ENCODE peak calls at places on chromosomes 11 and 22, in four cellular contexts. E, S, D and J are unnamed samples.

GRCh38 chr22:39526736-39527171 is 5.8 kb downstream of the RPS19BP1 start:
- DNase-seq in E (peak), S (peak), D (peak), J (no peak)

GRCh38 chr22:22711532-22711913 is 67.1 kb downstream of the GGTLC2 start:
- DNase-seq in E (no peak), S (no peak), D (no peak), J (no peak)

GRCh38 chr11:70421123-70421522 is 22.8 kb downstream of the CTTN start:
- DNase-seq in E (no peak), S (no peak), D (no peak), J (no peak)

GRCh38 chr11:71237853-71238252 is 14.5 kb downstream of the SHANK2 start:
- DNase-seq in E (no peak), S (peak), D (no peak), J (peak)

GRCh38 chr11:7892059-7892699 is 38.9 kb downstream of the OR10A6 start:
- DNase-seq in E (peak), S (no peak), D (no peak), J (no peak)

GRCh38 chr11:113926273-113927183 is 21.9 kb downstream of the HTR3B start:
- DNase-seq in E (no peak), S (no peak), D (no peak), J (no peak)

GRCh38 chr11:70503201-70503877 is 105.0 kb downstream of the CTTN start:
- DNase-seq in E (no peak), S (peak), D (no peak), J (no peak)

GRCh38 chr22:23180301-23180892 is at the start of gene BCR:
- DNase-seq in E (peak), S (peak), D (peak), J (peak)

GRCh38 chr11:77196961-77197360 is 68.9 kb downstream of the MYO7A start:
- DNase-seq in E (no peak), S (peak), D (no peak), J (no peak)

GRCh38 chr11:70073188-70073817 is 4.8 kb upstream of the ANO1 start:
- DNase-seq in E (no peak), S (peak), D (peak), J (peak)

GRCh38 chr22:44985906-44986527 is 23.8 kb downstream of the PHF21B start:
- DNase-seq in E (no peak), S (no peak), D (no peak), J (no peak)

GRCh38 chr11:134332189-134332631 is 422 bp downstream of the GLB1L2 start:
- DNase-seq in E (no peak), S (peak), D (peak), J (peak)

DNA sequence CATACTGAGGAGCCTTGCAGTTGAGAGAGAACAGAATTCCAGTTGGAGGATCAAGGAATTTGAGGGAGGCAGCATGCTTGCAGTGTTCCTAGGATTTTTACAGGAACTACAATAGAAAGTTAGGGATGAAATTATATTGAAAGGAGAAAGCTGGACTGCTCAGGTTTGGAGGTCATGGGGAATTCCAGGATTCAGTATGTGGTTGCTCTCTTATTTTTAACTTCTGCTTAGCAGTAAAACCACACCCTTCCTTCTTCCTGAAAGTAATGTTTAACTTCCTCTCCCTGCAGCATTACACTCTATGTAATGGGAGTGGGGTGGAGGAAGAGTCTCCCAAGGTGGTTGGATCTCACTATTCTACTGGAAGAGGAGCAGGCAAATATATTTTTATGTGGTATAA is 31.3 kb downstream of the CTNND1 start:
- DNase-seq in E (no peak), S (no peak), D (no peak), J (no peak)
- H3K4me3 ChIP-seq in E (no peak), S (peak), D (no peak), J (no peak)

DNA sequence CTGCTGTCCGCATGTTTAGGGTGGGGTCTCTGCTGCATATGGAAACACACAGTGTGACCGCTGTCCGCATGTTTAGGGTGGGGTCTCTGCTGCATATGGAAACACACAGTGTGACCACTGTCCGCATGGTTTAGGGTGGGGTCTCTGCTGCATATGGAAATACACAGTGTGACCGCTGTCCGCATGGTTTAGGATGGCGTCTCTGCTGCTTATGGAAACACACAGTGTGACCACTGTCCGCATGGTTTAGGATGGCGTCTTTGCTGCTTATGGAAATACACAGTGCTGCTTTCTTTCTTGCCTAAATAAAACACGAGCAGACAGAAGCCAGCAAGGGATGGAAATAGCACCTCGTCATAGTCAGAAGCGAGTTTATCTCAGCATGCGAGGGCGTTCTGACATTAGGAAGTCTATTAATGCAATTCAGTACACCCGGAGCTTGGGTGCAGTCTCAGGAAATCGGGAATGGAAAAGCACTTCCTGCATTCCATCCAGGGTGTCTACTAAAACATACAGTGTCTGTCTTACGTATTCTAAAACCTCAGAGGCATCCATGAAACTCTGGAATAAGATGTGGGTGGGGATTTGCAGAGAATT is 32.6 kb upstream of the TOLLIP start:
- DNase-seq in E (no peak), S (no peak), D (no peak), J (no peak)
- H3K4me3 ChIP-seq in E (no peak), S (no peak), D (no peak), J (no peak)

GRCh38 chr22:46737976-46738641 is at the start of gene CERK:
- DNase-seq in E (peak), S (peak), D (peak), J (peak)

GRCh38 chr22:46737105-46737975 is 712 bp downstream of the CERK start:
- DNase-seq in E (peak), S (peak), D (peak), J (peak)

GRCh38 chr22:46735747-46736608 is 2.1 kb downstream of the CERK start:
- DNase-seq in E (peak), S (no peak), D (peak), J (peak)

GRCh38 chr22:46734830-46735453 is 3.1 kb downstream of the CERK start:
- DNase-seq in E (peak), S (peak), D (peak), J (no peak)

GRCh38 chr22:46736705-46737104 is 1.3 kb downstream of the CERK start:
- DNase-seq in E (no peak), S (no peak), D (peak), J (no peak)
- H3K4me3 ChIP-seq in E (peak), S (peak), D (peak), J (peak)

GRCh38 chr11:111097191-111097590 is 148.3 kb upstream of the POU2AF2 start:
- DNase-seq in E (no peak), S (no peak), D (no peak), J (peak)
- H3K4me3 ChIP-seq in E (no peak), S (no peak), D (peak), J (no peak)

GRCh38 chr11:112459001-112459400 is 198.3 kb upstream of the PLET1 start:
- DNase-seq in E (no peak), S (no peak), D (no peak), J (no peak)

GRCh38 chr11:112457532-112457931 is 196.9 kb upstream of the PLET1 start:
- DNase-seq in E (no peak), S (no peak), D (no peak), J (no peak)

GRCh38 chr11:112454841-112455240 is 194.2 kb upstream of the PLET1 start:
- DNase-seq in E (no peak), S (no peak), D (no peak), J (no peak)

GRCh38 chr11:112453601-112454577 is 193.2 kb upstream of the PLET1 start:
- DNase-seq in E (peak), S (no peak), D (peak), J (peak)

DNA sequence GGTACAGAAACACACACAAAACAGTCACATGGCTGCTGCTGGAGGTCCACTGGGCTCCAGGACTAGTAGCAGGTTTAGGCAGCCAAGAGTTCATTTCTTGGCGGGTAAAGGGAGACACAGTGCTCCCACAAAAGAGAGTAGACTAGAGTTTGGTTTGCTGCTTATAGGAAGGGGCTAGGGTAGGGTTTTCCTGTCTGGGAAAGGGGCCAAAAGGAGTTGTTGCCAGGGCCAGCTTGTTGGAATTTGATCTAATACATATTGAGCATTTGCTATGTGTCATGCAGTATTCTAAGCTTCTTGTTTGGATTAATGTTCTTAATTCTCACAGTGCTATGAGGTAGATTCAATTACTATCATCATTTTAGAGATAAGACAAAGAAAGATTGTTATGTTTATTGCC is 195.1 kb upstream of the PLET1 start:
- DNase-seq in E (no peak), S (no peak), D (no peak), J (no peak)
- H3K4me3 ChIP-seq in E (no peak), S (no peak), D (no peak), J (no peak)

DNA sequence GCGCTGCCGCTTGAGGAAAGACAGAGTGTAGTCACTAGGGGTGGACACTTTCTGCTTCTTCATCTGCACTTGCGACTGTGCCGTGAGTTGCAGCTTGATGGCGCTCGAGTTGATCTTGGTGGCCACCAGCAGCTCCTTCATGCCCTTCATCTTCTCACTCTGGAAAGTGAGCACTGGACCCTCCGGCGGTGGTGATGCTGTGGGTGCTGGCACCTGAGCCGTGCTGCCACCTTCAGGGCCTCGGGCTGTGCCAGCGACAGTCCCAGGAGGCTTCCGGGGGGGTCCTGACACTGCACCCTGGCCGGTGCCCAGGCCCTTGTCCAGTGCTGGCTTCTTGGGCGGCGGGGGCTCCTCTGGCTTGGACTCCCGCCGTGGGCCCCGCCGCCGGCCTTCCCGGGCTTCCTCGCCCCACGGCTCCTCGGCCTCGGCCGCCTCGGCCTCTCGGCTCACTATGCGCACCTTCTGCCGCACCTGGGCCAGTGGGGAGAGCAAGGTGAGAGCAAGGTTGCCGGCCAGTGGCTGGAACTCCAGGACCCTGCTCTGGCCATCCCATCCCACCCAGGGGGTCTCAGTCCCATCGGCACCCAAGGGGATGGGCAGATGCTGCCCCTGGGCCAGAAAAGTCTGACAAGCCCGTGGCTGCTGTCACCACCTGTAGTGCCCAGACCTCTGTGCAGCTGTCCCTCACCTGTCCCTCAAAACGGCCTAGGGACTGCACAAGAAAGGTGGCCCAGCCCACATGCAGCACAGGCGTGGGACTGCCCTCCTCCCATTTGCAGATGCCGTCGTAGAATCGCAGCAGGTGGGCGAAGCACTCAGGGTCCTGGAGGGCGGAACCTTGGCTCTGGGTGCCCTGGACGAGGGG is 1.6 kb upstream of the MAP4K2 start:
- DNase-seq in E (no peak), S (peak), D (peak), J (peak)
- H3K4me3 ChIP-seq in E (peak), S (no peak), D (no peak), J (peak)

DNA sequence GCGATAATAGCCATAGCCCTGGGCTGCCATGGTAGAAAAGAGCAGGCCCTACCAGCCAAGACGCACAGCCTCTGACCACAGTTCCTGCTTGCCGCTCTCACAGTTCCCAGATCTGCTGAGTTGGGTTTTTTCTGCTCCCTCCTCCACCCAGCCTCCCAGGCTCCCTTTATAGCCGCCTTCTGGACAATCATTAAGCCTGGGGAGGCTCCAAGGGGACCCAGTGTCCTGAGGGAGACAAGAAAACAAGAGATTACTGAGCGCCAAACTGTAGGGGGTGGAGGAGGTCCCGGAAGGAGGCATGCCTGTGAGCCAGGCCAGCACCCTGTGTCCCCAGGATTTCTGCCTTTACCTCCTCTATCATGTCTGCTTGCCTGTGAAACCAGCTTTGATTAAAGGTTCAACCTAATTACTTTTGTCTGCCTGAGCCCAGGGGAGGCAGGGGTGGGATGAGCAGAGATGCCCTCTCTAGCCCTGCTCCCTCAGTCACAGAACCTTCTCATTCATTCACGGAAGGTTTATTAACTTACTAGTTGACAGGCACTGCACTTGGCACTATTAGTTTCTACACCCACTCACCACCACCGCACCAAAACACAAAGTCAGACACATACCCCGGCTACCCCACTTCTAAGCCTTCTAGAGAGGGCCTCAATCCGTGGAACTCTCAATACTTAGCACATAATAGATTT is 1.2 kb downstream of the SLC37A4 start:
- DNase-seq in E (peak), S (peak), D (peak), J (peak)
- H3K4me3 ChIP-seq in E (peak), S (peak), D (peak), J (peak)

GRCh38 chr11:33691051-33691864 is 9.4 kb downstream of the C11orf91 start:
- DNase-seq in E (no peak), S (no peak), D (no peak), J (no peak)
- H3K4me3 ChIP-seq in E (no peak), S (no peak), D (no peak), J (no peak)

GRCh38 chr11:62665075-62665629 is at the start of the genes C11orf98 and CSKMT:
- DNase-seq in E (peak), S (peak), D (peak), J (peak)
- H3K4me3 ChIP-seq in E (peak), S (peak), D (peak), J (peak)

GRCh38 chr22:42958937-42959336 is 56.0 kb downstream of the PACSIN2 start:
- DNase-seq in E (no peak), S (no peak), D (no peak), J (peak)
- H3K4me3 ChIP-seq in E (no peak), S (no peak), D (no peak), J (no peak)